ENCODE peak calls at places on chromosomes 5 and 9, in five cellular contexts. X, K, C, S and G are unnamed samples.

GRCh38 chr9:33480094-33480493 is 6.4 kb upstream of the NOL6 start:
- DNase-seq in X (no peak), K (no peak), C (no peak), S (no peak), G (no peak)

GRCh38 chr9:124595743-124596142 is 88.5 kb upstream of the NR5A1 start:
- DNase-seq in X (no peak), K (no peak), C (no peak), S (no peak), G (peak; percentile 56)

GRCh38 chr9:13607746-13608445 is 328.4 kb upstream of the MPDZ start:
- DNase-seq in X (no peak), K (peak; percentile 16), C (no peak), S (no peak), G (peak; percentile 17)

GRCh38 chr5:5523066-5523505 is 100.6 kb downstream of the ICE1 start:
- DNase-seq in X (peak; percentile 35), K (peak; percentile 34), C (peak; percentile 43), S (peak; percentile 6), G (no peak)

GRCh38 chr9:96203867-96204412 is 98.0 kb downstream of the HSD17B3 start:
- DNase-seq in X (no peak), K (no peak), C (no peak), S (no peak), G (peak; percentile 47)

GRCh38 chr5:179795863-179796833 is 2.4 kb downstream of the LTC4S start:
- DNase-seq in X (peak; percentile 78), K (peak; percentile 90), C (peak; percentile 66), S (no peak), G (peak; percentile 94)

GRCh38 chr5:74042559-74043357 is 416.8 kb downstream of the ARHGEF28 start:
- DNase-seq in X (peak; percentile 81), K (no peak), C (no peak), S (no peak), G (peak; percentile 56)

GRCh38 chr5:173592050-173592669 is 24.3 kb downstream of the BOD1 start:
- DNase-seq in X (no peak), K (peak; percentile 60), C (no peak), S (peak; percentile 51), G (no peak)

GRCh38 chr5:17143335-17143734 is 74.1 kb upstream of the BASP1 start:
- DNase-seq in X (peak; percentile 62), K (no peak), C (no peak), S (no peak), G (no peak)
- H3K4me2 ChIP-seq in X (no peak overlapping the region), K (no peak overlapping the region), C (no peak overlapping the region), S (no peak overlapping the region), G (no peak overlapping the region)

GRCh38 chr5:44807269-44807668 is 1.5 kb upstream of the MRPS30 start:
- DNase-seq in X (no peak), K (no peak), C (no peak), S (no peak), G (no peak)

GRCh38 chr5:44809215-44809955 is 638 bp downstream of the MRPS30 start:
- DNase-seq in X (peak; percentile 62), K (peak; percentile 72), C (peak; percentile 73), S (peak; percentile 24), G (peak; percentile 67)

GRCh38 chr5:44809956-44810276 is 1.2 kb downstream of the MRPS30 start:
- DNase-seq in X (no peak), K (no peak), C (no peak), S (no peak), G (no peak)

DNA sequence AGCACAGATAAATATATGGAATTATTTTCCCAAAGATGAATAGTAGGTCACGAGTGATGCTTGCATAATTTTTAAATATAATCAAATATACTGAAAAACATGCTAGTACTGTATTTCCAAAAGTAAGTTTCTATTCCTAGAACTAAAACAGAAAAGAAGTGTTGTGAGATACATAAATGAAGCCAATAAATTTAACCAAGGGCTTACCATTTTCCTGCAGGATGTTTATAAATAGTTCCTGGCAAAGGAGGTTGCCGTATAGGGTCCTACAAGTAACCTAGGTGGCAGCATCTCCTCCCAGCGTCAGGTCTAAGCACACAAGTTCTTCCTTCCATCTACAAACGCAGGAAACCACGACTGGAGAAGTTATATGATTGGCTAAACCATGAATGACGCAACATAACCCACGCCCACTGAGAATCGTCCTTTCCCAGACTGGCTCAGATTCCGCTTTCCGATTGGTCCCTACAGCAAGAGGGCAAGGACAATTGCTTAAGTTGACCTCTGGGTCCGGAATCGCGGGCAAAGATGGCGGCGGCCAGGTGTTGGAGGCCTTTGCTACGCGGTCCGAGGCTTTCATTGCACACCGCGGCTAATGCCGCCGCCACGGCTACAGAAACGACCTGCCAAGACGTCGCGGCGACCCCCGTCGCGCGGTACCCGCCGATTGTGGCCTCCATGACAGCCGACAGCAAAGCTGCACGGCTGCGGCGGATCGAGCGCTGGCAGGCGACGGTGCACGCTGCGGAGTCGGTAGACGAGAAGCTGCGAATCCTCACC is at the start of gene MRPS30:
- DNase-seq in X (peak; percentile 99), K (peak; percentile 99), C (peak; percentile 100), S (peak; percentile 99), G (peak; percentile 96)
- TF ChIP-seq CTCF in X (peak; percentile 40), K (peak; percentile 65), C (peak; percentile 65), S (no peak), G (peak; percentile 47)

DNA sequence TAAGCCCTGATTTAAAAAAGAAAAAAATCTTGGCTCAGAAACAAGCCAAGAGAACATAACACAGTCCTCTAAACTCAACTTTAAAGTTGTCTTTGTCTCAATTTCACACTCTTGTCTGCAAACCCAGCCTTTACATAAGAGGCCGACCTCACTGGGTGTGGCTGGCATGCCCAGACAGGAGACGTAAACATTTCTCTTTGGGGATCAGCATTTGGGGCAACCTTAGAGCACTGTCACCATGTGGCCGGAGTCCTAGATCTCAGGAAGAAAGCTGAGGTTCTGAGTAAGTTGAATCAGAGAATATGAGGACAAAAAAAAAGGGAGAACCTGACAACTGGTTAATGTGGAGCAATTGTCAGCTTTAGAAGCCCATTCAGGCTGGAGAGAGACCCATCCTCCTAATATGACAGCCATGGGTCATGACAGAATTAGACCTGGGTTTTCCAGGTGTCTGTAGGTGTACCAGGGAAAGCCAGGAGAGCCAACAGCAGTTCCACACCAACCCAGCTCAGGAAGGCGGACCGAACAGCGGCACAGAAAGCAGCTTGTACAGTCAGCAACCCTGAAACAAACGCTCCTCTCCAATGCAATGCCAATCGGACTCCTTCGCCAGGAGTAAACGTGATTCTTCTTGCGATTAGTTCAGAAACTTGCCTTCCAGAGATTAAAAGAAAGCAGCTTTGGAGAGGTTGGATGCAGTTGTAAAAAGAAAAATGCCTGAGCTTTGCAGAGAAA is 97.9 kb upstream of the MAP3K1 start:
- DNase-seq in X (no peak), K (no peak), C (no peak), S (no peak), G (no peak)
- H3K27ac ChIP-seq in X (no peak overlapping the region), K (no peak overlapping the region), C (no peak overlapping the region), S (no peak overlapping the region), G (peak overlapping the region; percentile 14)

DNA sequence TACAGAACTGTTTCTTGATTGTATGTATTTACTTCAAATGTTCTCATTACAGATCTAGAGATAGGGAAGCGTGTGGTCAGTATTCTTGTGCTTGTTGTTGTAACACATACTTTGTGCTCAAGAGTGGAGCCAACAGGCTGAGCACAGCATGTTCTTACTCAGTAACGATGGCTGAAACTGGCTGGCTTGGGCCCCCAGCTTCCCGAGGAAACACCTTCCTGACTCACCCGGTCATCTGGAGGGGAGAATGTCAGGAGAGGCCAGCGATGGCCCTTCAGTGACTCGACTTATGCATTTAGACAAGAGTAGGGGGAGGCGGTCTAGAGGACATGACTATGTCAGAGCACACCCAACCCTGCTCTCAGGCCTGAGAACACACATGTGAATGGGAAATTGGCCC is 25.6 kb downstream of the ZNF474 start:
- DNase-seq in X (peak; percentile 89), K (no peak), C (no peak), S (no peak), G (peak; percentile 34)
- H3K4me2 ChIP-seq in X (peak overlapping the region; percentile 60), K (no peak overlapping the region), C (no peak overlapping the region), S (no peak overlapping the region), G (no peak overlapping the region)

GRCh38 chr5:114018178-114018577 is 343.7 kb upstream of the KCNN2 start:
- DNase-seq in X (peak; percentile 1), K (peak; percentile 47), C (no peak), S (no peak), G (peak; percentile 18)
- TF ChIP-seq CTCF in X (peak; percentile 22), K (peak; percentile 67), C (no peak), S (peak; percentile 10), G (peak; percentile 46)

DNA sequence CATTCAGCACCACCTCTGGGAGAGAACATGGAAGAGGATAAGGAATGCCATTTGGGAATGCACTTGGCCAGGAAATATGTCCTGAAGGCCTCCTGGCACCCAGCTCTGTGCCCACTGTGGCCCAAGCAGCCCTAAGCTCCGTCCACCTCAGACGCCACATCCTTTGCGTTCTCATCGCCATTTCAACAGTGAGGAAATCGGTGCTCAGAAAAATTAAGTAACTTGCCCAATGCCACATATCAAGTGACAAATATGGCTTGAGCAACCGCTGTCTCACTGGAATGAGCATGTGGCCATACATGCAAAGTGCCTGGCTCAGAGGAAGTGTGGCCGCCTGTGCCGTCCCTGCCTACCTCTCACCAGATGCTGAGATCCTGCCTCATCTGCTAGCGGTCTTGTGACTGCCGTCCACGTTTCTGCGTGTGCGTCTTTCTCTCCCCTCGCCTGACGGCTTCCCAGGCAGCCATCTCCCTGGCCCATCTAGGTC is 984 bp upstream of the DOK3 start:
- DNase-seq in X (no peak), K (no peak), C (no peak), S (no peak), G (no peak)
- H3K27ac ChIP-seq in X (no peak overlapping the region), K (no peak overlapping the region), C (no peak overlapping the region), S (no peak overlapping the region), G (no peak overlapping the region)

GRCh38 chr5:127363403-127363802 is 72.8 kb downstream of the MEGF10 start:
- DNase-seq in X (no peak), K (no peak), C (no peak), S (no peak), G (no peak)

GRCh38 chr5:127359502-127359901 is 68.9 kb downstream of the MEGF10 start:
- DNase-seq in X (no peak), K (no peak), C (no peak), S (no peak), G (no peak)

GRCh38 chr5:127355342-127355741 is 64.7 kb downstream of the MEGF10 start:
- DNase-seq in X (no peak), K (no peak), C (no peak), S (no peak), G (no peak)

GRCh38 chr5:127358274-127358673 is 67.7 kb downstream of the MEGF10 start:
- DNase-seq in X (no peak), K (no peak), C (no peak), S (no peak), G (no peak)

GRCh38 chr5:127358782-127359181 is 68.2 kb downstream of the MEGF10 start:
- DNase-seq in X (no peak), K (no peak), C (no peak), S (no peak), G (no peak)
- H3K4me2 ChIP-seq in X (no peak overlapping the region), K (no peak overlapping the region), C (no peak overlapping the region), S (no peak overlapping the region), G (no peak overlapping the region)

GRCh38 chr9:133591985-133592384 is 17.2 kb downstream of the FAM163B start:
- DNase-seq in X (no peak), K (no peak), C (no peak), S (no peak), G (no peak)

GRCh38 chr9:133593587-133593986 is 15.6 kb downstream of the FAM163B start:
- DNase-seq in X (no peak), K (no peak), C (no peak), S (no peak), G (no peak)

GRCh38 chr9:133594310-133594709 is 14.9 kb downstream of the FAM163B start:
- DNase-seq in X (no peak), K (no peak), C (no peak), S (no peak), G (no peak)

GRCh38 chr9:133591116-133591910 is 17.9 kb downstream of the FAM163B start:
- DNase-seq in X (no peak), K (no peak), C (no peak), S (no peak), G (no peak)

GRCh38 chr9:133592731-133593409 is 16.3 kb downstream of the FAM163B start:
- DNase-seq in X (no peak), K (no peak), C (no peak), S (no peak), G (no peak)
- TF ChIP-seq CTCF in X (peak; percentile 19), K (peak; percentile 53), C (no peak), S (no peak), G (peak; percentile 16)